ENCODE peak calls at places on chromosomes 11 and 22, in six cellular contexts. O is GM23248, G is PC-3, I is MM.1S, H is SK-N-SH, P is HCT116. T is an unnamed sample. For H3K9me3 and H3K9me2, the result is how much of the 10 kb centered on the place peaks cover.

GRCh38 chr22:50118129-50118528 is 28.3 kb downstream of the MOV10L1 start:
- DNase-seq in O (no peak), G (no peak), I (no peak), H (no peak), P (no peak), T (no peak)

GRCh38 chr11:127002669-127003259 is 2.2 kb upstream of the KIRREL3 start:
- DNase-seq in O (peak), G (no peak), I (no peak), H (no peak), P (no peak), T (no peak)

GRCh38 chr22:27022256-27022655 is 364.9 kb downstream of the MIAT start:
- DNase-seq in O (peak), G (no peak), I (no peak), H (no peak), P (no peak), T (no peak)

GRCh38 chr11:2913029-2913431 is 16.2 kb downstream of the PHLDA2 start:
- DNase-seq in O (peak), G (peak), I (no peak), H (peak), P (no peak), T (no peak)

GRCh38 chr11:68947151-68947550 is 33.6 kb downstream of the MRGPRD start:
- DNase-seq in O (no peak), G (no peak), I (no peak), H (no peak), P (no peak), T (no peak)

GRCh38 chr11:70541699-70542098 is 143.4 kb downstream of the CTTN start:
- DNase-seq in O (no peak), G (no peak), I (no peak), H (no peak), P (no peak), T (no peak)

GRCh38 chr11:75468534-75469340 is 35.7 kb upstream of the KLHL35 start:
- DNase-seq in O (peak), G (no peak), I (no peak), H (peak), P (no peak), T (no peak)

GRCh38 chr11:100709233-100709999 is 22.3 kb downstream of the ARHGAP42 start:
- DNase-seq in O (peak), G (peak), I (no peak), H (no peak), P (peak), T (no peak)

GRCh38 chr22:26124991-26125725 is 44.1 kb upstream of the SEZ6L start:
- DNase-seq in O (no peak), G (no peak), I (no peak), H (no peak), P (no peak), T (no peak)

GRCh38 chr11:8650401-8650990 is 32.0 kb downstream of the TRIM66 start:
- DNase-seq in O (peak), G (no peak), I (no peak), H (no peak), P (no peak), T (no peak)

GRCh38 chr11:34150494-34151151 is 45.2 kb downstream of the NAT10 start:
- DNase-seq in O (peak), G (no peak), I (no peak), H (peak), P (no peak), T (no peak)

GRCh38 chr22:49975543-49976389 is 15.2 kb downstream of the PIM3 start:
- DNase-seq in O (peak), G (no peak), I (no peak), H (peak), P (no peak), T (no peak)

GRCh38 chr11:115269193-115269592 is 235.0 kb downstream of the CADM1 start:
- DNase-seq in O (no peak), G (no peak), I (no peak), H (no peak), P (no peak), T (no peak)

GRCh38 chr11:71102251-71102995 is 150.0 kb downstream of the SHANK2 start:
- DNase-seq in O (no peak), G (peak), I (no peak), H (no peak), P (no peak), T (no peak)

DNA sequence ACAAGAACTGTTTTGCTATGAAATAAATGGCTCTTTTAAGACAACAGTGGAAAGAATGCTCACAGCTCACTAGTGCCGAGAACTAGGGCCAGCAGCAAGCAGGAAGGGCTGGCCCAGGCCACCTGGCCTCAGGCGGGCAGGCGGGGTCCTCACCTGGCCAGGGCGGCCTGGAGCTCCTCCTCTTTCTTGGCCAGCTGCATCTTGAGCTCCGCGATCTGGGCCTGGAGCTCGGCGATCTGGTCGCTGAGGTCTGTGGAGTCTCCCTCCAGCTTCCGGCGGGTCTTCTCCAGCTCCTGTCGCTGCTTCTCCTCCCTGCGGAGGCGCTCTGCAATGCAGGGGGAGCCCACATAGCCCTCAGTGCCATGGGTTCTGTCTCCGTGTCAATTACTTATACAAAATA is 43.8 kb downstream of the APOL1 start:
- DNase-seq in O (no peak), G (no peak), I (no peak), H (no peak), P (no peak), T (no peak)
- H3K9me3 ChIP-seq in O (under half), G (under half), I (under half), H (under half), P (under half), T (under half)

GRCh38 chr11:102306048-102306575 is 11.2 kb upstream of the BIRC3 start:
- DNase-seq in O (no peak), G (peak), I (no peak), H (peak), P (no peak), T (no peak)
- H3K9ac ChIP-seq in O (no peak), G (peak), I (no peak), H (no peak), P (peak), T (no peak)

GRCh38 chr11:132895340-132895739 is 637.0 kb downstream of the OPCML start:
- DNase-seq in O (peak), G (no peak), I (no peak), H (no peak), P (no peak), T (no peak)

GRCh38 chr11:132898676-132899075 is 633.6 kb downstream of the OPCML start:
- DNase-seq in O (no peak), G (no peak), I (no peak), H (no peak), P (no peak), T (no peak)

GRCh38 chr11:132901638-132902610 is 630.4 kb downstream of the OPCML start:
- DNase-seq in O (peak), G (no peak), I (no peak), H (no peak), P (no peak), T (no peak)

GRCh38 chr11:132894598-132894997 is 637.7 kb downstream of the OPCML start:
- DNase-seq in O (no peak), G (no peak), I (no peak), H (no peak), P (no peak), T (no peak)

GRCh38 chr11:132898021-132898420 is 634.3 kb downstream of the OPCML start:
- DNase-seq in O (no peak), G (no peak), I (no peak), H (no peak), P (no peak), T (no peak)
- H3K9me2 ChIP-seq in O (under half), G (under half), I (under half), H (under half), P (under half), T (under half)

GRCh38 chr22:11628651-11629511 is 3899.1 kb upstream of the OR11H1 start:
- DNase-seq in O (no peak), G (no peak), I (no peak), H (no peak), P (no peak), T (no peak)

GRCh38 chr22:11627436-11627797 is 3900.6 kb upstream of the OR11H1 start:
- DNase-seq in O (no peak), G (no peak), I (no peak), H (no peak), P (no peak), T (no peak)

GRCh38 chr22:11629661-11630385 is 3898.2 kb upstream of the OR11H1 start:
- DNase-seq in O (no peak), G (no peak), I (no peak), H (peak), P (no peak), T (no peak)

GRCh38 chr22:11627798-11628650 is 3900.0 kb upstream of the OR11H1 start:
- DNase-seq in O (no peak), G (no peak), I (no peak), H (peak), P (no peak), T (no peak)

DNA sequence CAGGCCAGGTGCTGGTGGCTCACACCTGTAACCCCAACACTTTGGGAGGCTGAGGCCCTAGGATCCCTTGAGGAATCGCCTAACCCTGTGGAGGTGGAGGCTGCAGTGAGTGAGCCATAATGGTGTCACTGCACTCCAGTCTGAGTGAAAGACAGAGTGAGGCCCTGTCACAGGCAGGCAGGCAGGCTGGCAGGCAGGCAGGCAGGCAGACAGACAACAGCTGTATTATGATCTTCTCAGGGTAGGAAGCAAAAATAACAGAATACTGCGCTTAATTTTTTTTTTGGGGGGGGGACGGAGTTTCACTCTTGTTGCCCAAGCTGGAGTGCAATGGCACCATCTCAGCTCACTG is 3901.6 kb upstream of the OR11H1 start:
- DNase-seq in O (no peak), G (no peak), I (no peak), H (no peak), P (no peak), T (no peak)
- H3K9me3 ChIP-seq in O (under half), G (under half), I (under half), H (under half), P (under half), T (under half)

DNA sequence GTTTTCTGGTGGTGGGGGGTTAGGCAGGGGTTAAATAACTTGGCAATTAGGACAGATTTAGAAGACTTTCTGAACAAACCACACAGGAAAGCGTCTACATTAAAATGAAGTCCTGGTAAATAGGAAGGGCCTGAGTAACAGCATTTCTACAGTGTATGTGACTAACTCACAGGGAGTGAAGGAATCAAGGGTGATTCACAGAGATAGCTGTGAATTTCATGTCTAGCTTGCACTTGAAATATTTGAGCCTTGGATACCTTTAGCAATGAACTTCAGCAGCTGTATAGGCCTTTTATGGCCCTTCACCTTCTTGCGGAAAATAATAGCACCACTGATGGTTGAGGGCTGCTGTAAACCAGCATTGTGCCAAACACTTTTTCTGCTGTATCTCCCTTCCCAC is 26.1 kb upstream of the LDHA start:
- DNase-seq in O (peak), G (no peak), I (no peak), H (no peak), P (no peak), T (no peak)
- H3K9ac ChIP-seq in O (peak), G (no peak), I (no peak), H (peak), P (no peak), T (no peak)